ENCODE peak calls at places on chromosomes 4 and X, in seven cellular contexts. One of them, this sample, is unnamed.

GRCh38 chr4:28167411-28167810 is 1306.8 kb downstream of the STIM2 start:
- DNase-seq in colonic mucosa: no peak
- DNase-seq in brain microvascular endothelial cell: no peak
- DNase-seq in tibial nerve: no peak
- DNase-seq in fibroblast of the aortic adventitia: no peak
- DNase-seq in upper lobe of left lung: no peak
- DNase-seq in IMR-90: no peak
- DNase-seq in this sample: no peak

GRCh38 chrX:65690057-65690855 is 22.8 kb downstream of the MSN start:
- DNase-seq in colonic mucosa: no peak
- DNase-seq in brain microvascular endothelial cell: peak
- DNase-seq in tibial nerve: no peak
- DNase-seq in fibroblast of the aortic adventitia: peak
- DNase-seq in upper lobe of left lung: no peak
- DNase-seq in IMR-90: peak
- DNase-seq in this sample: no peak

GRCh38 chrX:45322382-45322781 is 121.7 kb upstream of the DIPK2B start:
- DNase-seq in colonic mucosa: peak
- DNase-seq in brain microvascular endothelial cell: peak
- DNase-seq in tibial nerve: peak
- DNase-seq in fibroblast of the aortic adventitia: peak
- DNase-seq in upper lobe of left lung: no peak
- DNase-seq in IMR-90: peak
- DNase-seq in this sample: peak

GRCh38 chrX:53379747-53380146 is 42.7 kb downstream of the SMC1A start:
- DNase-seq in colonic mucosa: no peak
- DNase-seq in brain microvascular endothelial cell: no peak
- DNase-seq in tibial nerve: no peak
- DNase-seq in fibroblast of the aortic adventitia: no peak
- DNase-seq in upper lobe of left lung: no peak
- DNase-seq in IMR-90: no peak
- DNase-seq in this sample: no peak

GRCh38 chrX:151970661-151971060 is 3.8 kb downstream of the GABRE start:
- DNase-seq in colonic mucosa: peak
- DNase-seq in brain microvascular endothelial cell: peak
- DNase-seq in tibial nerve: peak
- DNase-seq in fibroblast of the aortic adventitia: peak
- DNase-seq in upper lobe of left lung: no peak
- DNase-seq in IMR-90: peak
- DNase-seq in this sample: peak

GRCh38 chr4:30720021-30720655 is at the start of gene PCDH7:
- DNase-seq in colonic mucosa: peak
- DNase-seq in brain microvascular endothelial cell: peak
- DNase-seq in tibial nerve: no peak
- DNase-seq in fibroblast of the aortic adventitia: peak
- DNase-seq in upper lobe of left lung: peak
- DNase-seq in IMR-90: peak
- DNase-seq in this sample: no peak

GRCh38 chr4:104879367-104879766 is 267.3 kb upstream of the TET2 start:
- DNase-seq in colonic mucosa: no peak
- DNase-seq in brain microvascular endothelial cell: no peak
- DNase-seq in tibial nerve: no peak
- DNase-seq in fibroblast of the aortic adventitia: peak
- DNase-seq in upper lobe of left lung: no peak
- DNase-seq in IMR-90: no peak
- DNase-seq in this sample: no peak

GRCh38 chr4:8882239-8882638 is 10.6 kb upstream of the HMX1 start:
- DNase-seq in colonic mucosa: no peak
- DNase-seq in brain microvascular endothelial cell: no peak
- DNase-seq in tibial nerve: no peak
- DNase-seq in fibroblast of the aortic adventitia: no peak
- DNase-seq in upper lobe of left lung: no peak
- DNase-seq in IMR-90: no peak
- DNase-seq in this sample: no peak

GRCh38 chr4:175431635-175432034 is 380.4 kb downstream of the GPM6A start:
- DNase-seq in colonic mucosa: no peak
- DNase-seq in brain microvascular endothelial cell: no peak
- DNase-seq in tibial nerve: no peak
- DNase-seq in fibroblast of the aortic adventitia: no peak
- DNase-seq in upper lobe of left lung: no peak
- DNase-seq in IMR-90: no peak
- DNase-seq in this sample: no peak

GRCh38 chrX:153861733-153862300 is 24.2 kb downstream of the L1CAM start:
- DNase-seq in colonic mucosa: no peak
- DNase-seq in brain microvascular endothelial cell: no peak
- DNase-seq in tibial nerve: no peak
- DNase-seq in fibroblast of the aortic adventitia: no peak
- DNase-seq in upper lobe of left lung: no peak
- DNase-seq in IMR-90: no peak
- DNase-seq in this sample: no peak

GRCh38 chr4:47933798-47934197 is 19.4 kb upstream of the NFXL1 start:
- DNase-seq in colonic mucosa: no peak
- DNase-seq in brain microvascular endothelial cell: no peak
- DNase-seq in tibial nerve: no peak
- DNase-seq in fibroblast of the aortic adventitia: peak
- DNase-seq in upper lobe of left lung: no peak
- DNase-seq in IMR-90: peak
- DNase-seq in this sample: no peak

GRCh38 chrX:2485460-2485753 is 15.4 kb downstream of the DHRSX start:
- DNase-seq in colonic mucosa: no peak
- DNase-seq in brain microvascular endothelial cell: no peak
- DNase-seq in tibial nerve: no peak
- DNase-seq in fibroblast of the aortic adventitia: peak
- DNase-seq in upper lobe of left lung: no peak
- DNase-seq in IMR-90: peak
- DNase-seq in this sample: no peak

GRCh38 chr4:55675196-55675793 is 39.2 kb upstream of the NMU start:
- DNase-seq in colonic mucosa: no peak
- DNase-seq in brain microvascular endothelial cell: no peak
- DNase-seq in tibial nerve: no peak
- DNase-seq in fibroblast of the aortic adventitia: no peak
- DNase-seq in upper lobe of left lung: no peak
- DNase-seq in IMR-90: no peak
- DNase-seq in this sample: no peak

GRCh38 chrX:135408794-135409193 is 12.9 kb upstream of the SMIM10L2A start:
- DNase-seq in colonic mucosa: no peak
- DNase-seq in brain microvascular endothelial cell: no peak
- DNase-seq in tibial nerve: no peak
- DNase-seq in fibroblast of the aortic adventitia: no peak
- DNase-seq in upper lobe of left lung: no peak
- DNase-seq in IMR-90: no peak
- DNase-seq in this sample: no peak

GRCh38 chr4:113331811-113332210 is 282.4 kb downstream of the ANK2 start:
- DNase-seq in colonic mucosa: no peak
- DNase-seq in brain microvascular endothelial cell: no peak
- DNase-seq in tibial nerve: no peak
- DNase-seq in fibroblast of the aortic adventitia: no peak
- DNase-seq in upper lobe of left lung: no peak
- DNase-seq in IMR-90: no peak
- DNase-seq in this sample: no peak
- H3K4me3 ChIP-seq in colonic mucosa: no peak
- H3K4me3 ChIP-seq in brain microvascular endothelial cell: no peak
- H3K4me3 ChIP-seq in tibial nerve: no peak
- H3K4me3 ChIP-seq in fibroblast of the aortic adventitia: no peak
- H3K4me3 ChIP-seq in upper lobe of left lung: no peak
- H3K4me3 ChIP-seq in IMR-90: no peak
- H3K4me3 ChIP-seq in this sample: no peak

GRCh38 chr4:147737623-147738022 is 5.7 kb downstream of the ARHGAP10 start:
- DNase-seq in colonic mucosa: no peak
- DNase-seq in brain microvascular endothelial cell: no peak
- DNase-seq in tibial nerve: no peak
- DNase-seq in fibroblast of the aortic adventitia: no peak
- DNase-seq in upper lobe of left lung: no peak
- DNase-seq in IMR-90: no peak
- DNase-seq in this sample: no peak
- H3K4me3 ChIP-seq in colonic mucosa: no peak
- H3K4me3 ChIP-seq in brain microvascular endothelial cell: no peak
- H3K4me3 ChIP-seq in tibial nerve: no peak
- H3K4me3 ChIP-seq in fibroblast of the aortic adventitia: no peak
- H3K4me3 ChIP-seq in upper lobe of left lung: no peak
- H3K4me3 ChIP-seq in IMR-90: no peak
- H3K4me3 ChIP-seq in this sample: no peak

DNA sequence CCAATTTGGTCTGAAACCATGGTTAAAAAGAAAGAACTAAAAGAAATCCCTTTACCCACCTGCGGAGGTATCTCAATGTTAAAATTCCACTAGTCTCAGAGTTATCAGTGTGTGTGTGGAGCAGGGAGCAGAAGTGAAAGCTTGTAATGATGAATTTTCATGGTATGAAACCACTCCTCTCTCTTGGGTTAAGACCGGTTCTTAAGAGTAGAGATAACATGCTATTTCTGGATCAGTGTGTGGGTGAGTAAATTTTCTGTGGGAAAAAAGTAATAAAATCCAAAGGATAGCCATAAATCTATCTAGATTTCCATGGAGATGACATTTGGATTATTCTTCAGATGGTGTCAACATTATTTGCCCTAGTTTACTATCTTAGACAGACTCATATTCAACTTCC is 3.2 kb downstream of the FGF13 start:
- DNase-seq in colonic mucosa: no peak
- DNase-seq in brain microvascular endothelial cell: no peak
- DNase-seq in tibial nerve: no peak
- DNase-seq in fibroblast of the aortic adventitia: no peak
- DNase-seq in upper lobe of left lung: no peak
- DNase-seq in IMR-90: no peak
- DNase-seq in this sample: no peak
- H3K4me3 ChIP-seq in colonic mucosa: no peak
- H3K4me3 ChIP-seq in brain microvascular endothelial cell: no peak
- H3K4me3 ChIP-seq in tibial nerve: no peak
- H3K4me3 ChIP-seq in fibroblast of the aortic adventitia: no peak
- H3K4me3 ChIP-seq in upper lobe of left lung: no peak
- H3K4me3 ChIP-seq in IMR-90: no peak
- H3K4me3 ChIP-seq in this sample: no peak

GRCh38 chrX:19332983-19333382 is 10.7 kb upstream of the PDHA1 start:
- DNase-seq in colonic mucosa: no peak
- DNase-seq in brain microvascular endothelial cell: no peak
- DNase-seq in tibial nerve: no peak
- DNase-seq in fibroblast of the aortic adventitia: peak
- DNase-seq in upper lobe of left lung: no peak
- DNase-seq in IMR-90: peak
- DNase-seq in this sample: no peak

GRCh38 chrX:19334945-19335626 is 8.6 kb upstream of the PDHA1 start:
- DNase-seq in colonic mucosa: no peak
- DNase-seq in brain microvascular endothelial cell: peak
- DNase-seq in tibial nerve: no peak
- DNase-seq in fibroblast of the aortic adventitia: no peak
- DNase-seq in upper lobe of left lung: no peak
- DNase-seq in IMR-90: peak
- DNase-seq in this sample: peak
- H3K4me3 ChIP-seq in colonic mucosa: no peak
- H3K4me3 ChIP-seq in brain microvascular endothelial cell: no peak
- H3K4me3 ChIP-seq in tibial nerve: no peak
- H3K4me3 ChIP-seq in fibroblast of the aortic adventitia: no peak
- H3K4me3 ChIP-seq in upper lobe of left lung: no peak
- H3K4me3 ChIP-seq in IMR-90: no peak
- H3K4me3 ChIP-seq in this sample: no peak

GRCh38 chr4:182245541-182246245 is 2.5 kb downstream of the TENM3 start:
- DNase-seq in colonic mucosa: no peak
- DNase-seq in brain microvascular endothelial cell: no peak
- DNase-seq in tibial nerve: no peak
- DNase-seq in fibroblast of the aortic adventitia: no peak
- DNase-seq in upper lobe of left lung: no peak
- DNase-seq in IMR-90: no peak
- DNase-seq in this sample: no peak
- H3K4me3 ChIP-seq in colonic mucosa: no peak
- H3K4me3 ChIP-seq in brain microvascular endothelial cell: peak
- H3K4me3 ChIP-seq in tibial nerve: no peak
- H3K4me3 ChIP-seq in fibroblast of the aortic adventitia: no peak
- H3K4me3 ChIP-seq in upper lobe of left lung: no peak
- H3K4me3 ChIP-seq in IMR-90: no peak
- H3K4me3 ChIP-seq in this sample: no peak

This sample was measured in HL-60.